ENCODE peak calls at places on chromosome 11, in nine cellular contexts. J is mucosa of descending colon, T is fibroblast of lung, I is T-cell, X is LoVo, K is NCI-H524, B is AG10803, A is endothelial cell, P is anterior cingulate cortex. M is an unnamed sample.

GRCh38 chr11:45683285-45684058 is 18.1 kb upstream of the CHST1 start:
- DNase-seq in J (no peak), B (no peak), I (no peak), P (no peak), X (no peak), K (no peak), T (no peak), A (no peak), M (no peak)

GRCh38 chr11:829116-829945 is 1.6 kb downstream of the CRACR2B start:
- DNase-seq in K (no peak), P (no peak), T (no peak), X (no peak), B (no peak), A (peak), I (no peak), J (no peak), M (no peak)

GRCh38 chr11:124069429-124070401 is 28.6 kb upstream of the OR10G7 start:
- DNase-seq in A (peak), I (peak), B (peak), J (peak), T (peak), P (peak), X (peak), K (peak), M (peak)

GRCh38 chr11:65132988-65133700 is 1.2 kb downstream of the SYVN1 start:
- DNase-seq in X (peak), P (no peak), A (peak), I (no peak), J (peak), B (no peak), T (no peak), K (no peak), M (peak)

GRCh38 chr11:71189768-71190315 is 62.5 kb downstream of the SHANK2 start:
- DNase-seq in B (no peak), X (no peak), K (no peak), P (no peak), T (no peak), I (no peak), A (no peak), J (no peak), M (no peak)

GRCh38 chr11:576791-577610 is 731 bp downstream of the PHRF1 start:
- DNase-seq in A (no peak), I (no peak), B (no peak), X (no peak), K (no peak), P (no peak), T (peak), J (no peak), M (no peak)

GRCh38 chr11:97000481-97000880 is 610.7 kb downstream of the JRKL start:
- DNase-seq in P (no peak), B (no peak), A (no peak), K (no peak), T (no peak), J (no peak), X (no peak), I (no peak), M (no peak)

GRCh38 chr11:28618426-28618825 is 510.2 kb downstream of the METTL15 start:
- DNase-seq in T (no peak), A (no peak), P (no peak), K (no peak), X (no peak), J (no peak), I (no peak), B (peak), M (no peak)

GRCh38 chr11:72676874-72677341 is 2.7 kb upstream of the PDE2A start:
- DNase-seq in I (peak), K (no peak), A (peak), X (peak), B (peak), J (peak), P (no peak), T (peak), M (peak)

GRCh38 chr11:31419669-31420068 is 50.0 kb downstream of the DNAJC24 start:
- DNase-seq in K (no peak), J (no peak), I (no peak), A (no peak), X (no peak), B (no peak), T (peak), P (no peak), M (no peak)

GRCh38 chr11:36186340-36186739 is 102.9 kb downstream of the COMMD9 start:
- DNase-seq in A (no peak), P (no peak), X (no peak), J (no peak), T (peak), I (no peak), B (peak), K (no peak), M (no peak)

GRCh38 chr11:3859373-3859881 is 4.0 kb downstream of the STIM1 start:
- DNase-seq in P (no peak), I (no peak), K (no peak), J (peak), T (no peak), B (no peak), A (no peak), X (no peak), M (peak)

GRCh38 chr11:132187391-132187790 is 817.0 kb downstream of the NTM start:
- DNase-seq in I (no peak), K (no peak), A (no peak), P (no peak), J (no peak), X (no peak), B (no peak), T (no peak), M (no peak)

GRCh38 chr11:114340311-114341131 is 44.3 kb downstream of the NNMT start:
- DNase-seq in K (peak), A (peak), X (peak), T (peak), B (peak), J (peak), P (no peak), I (no peak), M (peak)

M was measured in activated naive CD4-positive, alpha-beta T cell treated with anti-CD3 and anti-CD28 coated beads, Interleukin-2, amount 50 U/mL, for 72 hours.